ENCODE peak calls at places on chromosomes 12 and 14, in four cellular contexts. B is GM23248, H is H9, V is A549. C is an unnamed sample. For H3K4me1, the result is how much of the 10 kb centered on the place peaks cover.

GRCh38 chr14:54589843-54590242 is 22.9 kb downstream of the SAMD4A start:
- DNase-seq in B (peak), H (no peak), V (no peak), C (no peak)

GRCh38 chr12:106282457-106283097 is 20.0 kb upstream of the TCP11L2 start:
- DNase-seq in B (peak), H (peak), V (peak), C (peak)

GRCh38 chr12:104736307-104736706 is 221.8 kb downstream of the SLC41A2 start:
- DNase-seq in B (peak), H (no peak), V (no peak), C (no peak)

GRCh38 chr14:35789651-35790050 is 19.4 kb downstream of the RALGAPA1 start:
- DNase-seq in B (peak), H (no peak), V (no peak), C (no peak)

GRCh38 chr12:68446379-68446778 is 114.2 kb upstream of the MDM1 start:
- DNase-seq in B (no peak), H (no peak), V (no peak), C (no peak)

GRCh38 chr12:14327717-14328116 is 37.8 kb upstream of the ATF7IP start:
- DNase-seq in B (peak), H (no peak), V (no peak), C (no peak)

GRCh38 chr14:74299061-74299545 is 3.6 kb downstream of the ABCD4 start:
- DNase-seq in B (peak), H (no peak), V (no peak), C (no peak)

GRCh38 chr12:107992870-107993451 is 136.1 kb upstream of the WSCD2 start:
- DNase-seq in B (peak), H (peak), V (peak), C (no peak)

GRCh38 chr12:54028324-54029201 is at the start of gene HOXC6:
- DNase-seq in B (peak), H (no peak), V (peak), C (no peak)

DNA sequence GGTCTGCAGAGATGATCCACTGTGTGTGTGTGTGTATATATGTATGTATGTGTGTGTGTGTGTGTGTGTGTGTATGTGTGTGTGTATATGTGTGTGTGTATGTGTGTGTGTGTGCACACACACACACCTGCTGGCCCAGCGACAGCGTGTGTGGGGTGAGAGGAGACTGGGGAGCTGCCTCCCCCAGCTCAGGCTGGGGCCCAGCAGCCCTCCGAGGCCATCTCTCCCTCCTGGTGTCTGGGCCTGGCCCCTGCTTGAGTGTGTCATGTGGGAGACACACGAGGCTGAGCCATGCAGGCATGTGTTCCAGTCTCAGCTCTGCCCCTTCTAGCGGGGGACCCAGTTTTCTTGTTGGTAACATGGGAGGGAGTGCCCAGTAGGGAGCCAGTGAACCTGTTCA is 10.0 kb upstream of the TNFAIP2 start:
- DNase-seq in B (no peak), H (no peak), V (no peak), C (no peak)
- H3K4me1 ChIP-seq in B (under half), H (under half), V (half or more), C (under half)

DNA sequence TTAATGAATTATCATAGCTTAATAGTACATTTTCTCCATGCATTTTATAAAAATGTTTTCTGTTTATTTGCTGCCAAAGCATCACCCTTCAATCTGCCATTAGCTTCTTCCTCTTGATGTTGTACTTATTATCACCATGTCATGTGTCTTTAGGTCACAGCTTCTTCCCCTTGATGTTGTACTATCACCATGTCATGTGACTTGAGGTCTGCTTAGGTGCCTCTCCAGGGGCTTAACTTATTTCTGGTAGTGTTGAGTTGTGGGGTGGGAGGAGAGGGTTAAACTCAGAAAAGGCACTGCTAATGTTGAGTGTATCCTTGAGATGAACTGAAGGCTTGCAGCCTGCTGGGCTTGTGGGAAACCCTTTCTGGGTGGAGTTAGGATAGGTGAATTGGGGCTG is 87.8 kb downstream of the DAAM1 start:
- DNase-seq in B (no peak), H (no peak), V (no peak), C (no peak)
- H3K4me1 ChIP-seq in B (half or more), H (under half), V (half or more), C (under half)

GRCh38 chr14:69637503-69638030 is 26.2 kb downstream of the SUSD6 start:
- DNase-seq in B (no peak), H (no peak), V (no peak), C (peak)
- H3K4me1 ChIP-seq in B (under half), H (under half), V (under half), C (under half)

GRCh38 chr12:3252416-3252815 is 175.2 kb downstream of the TSPAN9 start:
- DNase-seq in B (peak), H (no peak), V (no peak), C (peak)

GRCh38 chr12:3251067-3251466 is 173.9 kb downstream of the TSPAN9 start:
- DNase-seq in B (no peak), H (no peak), V (no peak), C (no peak)

GRCh38 chr12:3250034-3250433 is 172.9 kb downstream of the TSPAN9 start:
- DNase-seq in B (no peak), H (no peak), V (no peak), C (no peak)

GRCh38 chr12:3250576-3250975 is 173.4 kb downstream of the TSPAN9 start:
- DNase-seq in B (no peak), H (no peak), V (no peak), C (no peak)

GRCh38 chr12:3251691-3252090 is 174.5 kb downstream of the TSPAN9 start:
- DNase-seq in B (no peak), H (no peak), V (no peak), C (no peak)
- H3K4me1 ChIP-seq in B (under half), H (under half), V (under half), C (under half)

GRCh38 chr12:122203301-122203967 is at the start of gene B3GNT4:
- DNase-seq in B (peak), H (peak), V (peak), C (no peak)

GRCh38 chr12:122199484-122200355 is 3.8 kb upstream of the B3GNT4 start:
- DNase-seq in B (no peak), H (no peak), V (no peak), C (no peak)

GRCh38 chr12:122200541-122201175 is 2.9 kb upstream of the B3GNT4 start:
- DNase-seq in B (no peak), H (peak), V (no peak), C (no peak)

GRCh38 chr12:122202017-122202416 is 1.5 kb upstream of the B3GNT4 start:
- DNase-seq in B (no peak), H (no peak), V (no peak), C (no peak)

GRCh38 chr12:122201381-122201780 is 2.1 kb upstream of the B3GNT4 start:
- DNase-seq in B (no peak), H (no peak), V (no peak), C (no peak)
- H3K4me1 ChIP-seq in B (under half), H (under half), V (under half), C (under half)

GRCh38 chr14:71411766-71412165 is 504.5 kb downstream of the PCNX1 start:
- DNase-seq in B (no peak), H (no peak), V (no peak), C (no peak)

GRCh38 chr14:71410578-71411279 is 503.5 kb downstream of the PCNX1 start:
- DNase-seq in B (no peak), H (no peak), V (no peak), C (no peak)

GRCh38 chr14:71408362-71409035 is 501.2 kb downstream of the PCNX1 start:
- DNase-seq in B (no peak), H (no peak), V (no peak), C (no peak)

GRCh38 chr14:71414631-71415403 is 507.6 kb downstream of the PCNX1 start:
- DNase-seq in B (peak), H (no peak), V (no peak), C (no peak)

DNA sequence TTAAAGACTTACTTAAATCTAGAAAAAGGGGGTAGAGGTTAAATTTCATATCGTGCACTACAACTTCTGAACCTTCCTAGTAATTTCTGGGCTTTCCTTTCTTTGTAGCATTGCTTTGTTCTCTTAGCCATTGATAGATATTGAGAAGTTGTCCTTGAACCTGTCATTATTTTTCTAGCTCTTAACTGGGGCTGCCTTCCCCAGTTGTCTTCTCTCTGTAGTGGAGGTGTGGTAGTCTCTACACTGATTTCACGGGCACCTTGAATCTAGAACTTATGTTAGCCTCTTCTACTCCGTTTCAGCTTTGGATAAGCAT is 504.0 kb downstream of the PCNX1 start:
- DNase-seq in B (no peak), H (no peak), V (no peak), C (no peak)
- H3K4me1 ChIP-seq in B (under half), H (under half), V (under half), C (under half)

DNA sequence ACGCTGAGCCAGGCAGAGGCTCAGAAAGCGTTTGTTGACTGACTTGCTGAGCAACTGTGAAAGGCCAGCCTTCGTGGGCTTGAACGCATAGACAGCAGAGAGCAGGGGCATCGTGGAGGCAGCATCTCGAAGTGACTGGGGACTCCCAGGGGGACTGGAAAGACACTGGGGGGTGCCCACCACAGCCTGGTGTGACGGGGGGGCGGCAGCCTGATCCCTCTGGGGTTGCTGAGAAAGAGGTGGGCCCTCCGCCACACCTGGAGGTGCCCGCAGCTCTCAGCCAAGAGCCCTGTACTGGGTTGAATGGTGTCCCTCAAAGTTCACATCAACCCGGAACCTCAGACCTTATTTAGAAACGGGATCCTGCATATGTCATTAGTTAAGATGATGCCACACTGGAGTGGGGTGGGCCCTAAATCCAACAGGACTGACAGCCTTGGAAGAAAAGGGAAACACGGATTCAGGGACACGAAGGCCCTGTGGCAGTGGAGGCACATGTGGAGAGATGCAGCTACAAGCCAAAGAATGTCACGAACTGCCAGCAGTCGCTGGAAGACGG is 84.6 kb downstream of the RFLNA start:
- DNase-seq in B (no peak), H (no peak), V (no peak), C (no peak)
- H3K4me1 ChIP-seq in B (under half), H (under half), V (half or more), C (under half)